ENCODE peak calls at places on chromosome 14, in seven cellular contexts. B is RWPE1; R is right lobe of liver; V is cardiac muscle cell; G is thoracic aorta; P is naive thymus-derived CD4-positive, alpha-beta T cell; L is CD8-positive, alpha-beta T cell. O is an unnamed sample.
A peak's percentile ranks its signal among the peaks of the same experiment; 100 is the strongest.

GRCh38 chr14:57486767-57487379 is 6.8 kb downstream of the CCDC198 start:
- DNase-seq in B (peak; percentile 50), L (no peak), P (peak; percentile 2), R (no peak), V (peak; percentile 58), G (no peak), O (no peak)

GRCh38 chr14:21852061-21852664 is 178.5 kb upstream of the OR4E1 start:
- DNase-seq in L (peak; percentile 61), G (no peak), V (peak; percentile 71), P (peak; percentile 78), R (peak; percentile 36), B (peak; percentile 10), O (peak; percentile 71)

GRCh38 chr14:80549141-80549540 is 337.8 kb upstream of the DIO2 start:
- DNase-seq in R (no peak), B (no peak), P (no peak), L (no peak), V (no peak), G (no peak), O (no peak)

GRCh38 chr14:53900499-53900898 is 56.1 kb downstream of the BMP4 start:
- DNase-seq in V (no peak), R (no peak), B (no peak), G (no peak), L (no peak), P (no peak), O (no peak)

GRCh38 chr14:39040529-39040928 is 62.5 kb downstream of the SEC23A start:
- DNase-seq in B (no peak), L (no peak), P (no peak), G (no peak), R (no peak), V (no peak), O (no peak)

GRCh38 chr14:56874375-56874774 is 64.1 kb upstream of the OTX2 start:
- DNase-seq in R (peak; percentile 28), L (no peak), G (no peak), B (no peak), V (peak; percentile 48), P (no peak), O (no peak)

GRCh38 chr14:21734457-21735074 is 60.9 kb upstream of the OR4E1 start:
- DNase-seq in G (no peak), V (peak; percentile 79), R (no peak), B (peak; percentile 20), L (no peak), P (peak; percentile 71), O (peak; percentile 9)

GRCh38 chr14:56094063-56094462 is 24.1 kb upstream of the PELI2 start:
- DNase-seq in R (no peak), B (no peak), G (no peak), L (no peak), V (no peak), P (no peak), O (no peak)

GRCh38 chr14:77071938-77072388 is 26.1 kb upstream of the CIPC start:
- DNase-seq in B (peak; percentile 80), G (no peak), L (no peak), V (no peak), P (no peak), R (no peak), O (no peak)

GRCh38 chr14:53180272-53181221 is 27.4 kb upstream of the DDHD1 start:
- DNase-seq in R (no peak), G (no peak), V (peak; percentile 32), B (no peak), L (no peak), P (peak; percentile 16), O (peak; percentile 33)

GRCh38 chr14:105067969-105068301 is 2.7 kb upstream of the GPR132 start:
- DNase-seq in B (no peak), V (no peak), R (peak; percentile 17), G (no peak), P (no peak), L (no peak), O (no peak)

GRCh38 chr14:102050625-102051024 is 36.2 kb downstream of the HSP90AA1 start:
- DNase-seq in P (no peak), B (no peak), L (no peak), G (no peak), R (no peak), V (no peak), O (no peak)

GRCh38 chr14:49933704-49934103 is 40.8 kb downstream of the ARF6 start:
- DNase-seq in G (no peak), R (no peak), P (no peak), V (no peak), L (no peak), B (no peak), O (no peak)

GRCh38 chr14:77031680-77032482 is 3.4 kb upstream of the IRF2BPL start:
- DNase-seq in P (no peak), B (no peak), G (no peak), L (no peak), V (no peak), R (no peak), O (no peak)

GRCh38 chr14:102910442-102910841 is 12.0 kb upstream of the AMN start:
- DNase-seq in G (no peak), B (no peak), L (no peak), V (no peak), P (no peak), R (no peak), O (no peak)

GRCh38 chr14:26841920-26842741 is 244.3 kb upstream of the NOVA1 start:
- DNase-seq in R (peak; percentile 22), V (peak; percentile 8), B (peak; percentile 64), G (no peak), P (no peak), L (no peak), O (no peak)

GRCh38 chr14:51872396-51872795 is 12.0 kb downstream of the GNG2 start:
- DNase-seq in R (no peak), L (no peak), B (no peak), V (no peak), P (no peak), G (no peak), O (no peak)

GRCh38 chr14:58918066-58918465 is 270.4 kb upstream of the DAAM1 start:
- DNase-seq in R (no peak), P (no peak), B (peak; percentile 66), L (no peak), V (no peak), G (no peak), O (no peak)

GRCh38 chr14:34872822-34873590 is 2.2 kb downstream of the BAZ1A start:
- DNase-seq in G (no peak), L (no peak), V (peak; percentile 26), R (no peak), P (no peak), B (peak; percentile 68), O (no peak)

GRCh38 chr14:99972748-99973466 is 92.3 kb upstream of the EVL start:
- DNase-seq in B (no peak), P (peak; percentile 12), L (no peak), V (no peak), G (no peak), R (no peak), O (no peak)

GRCh38 chr14:106141242-106142220 is 615.1 kb downstream of the TMEM121 start:
- DNase-seq in R (no peak), B (no peak), G (no peak), L (no peak), P (peak; percentile 31), V (no peak), O (no peak)

GRCh38 chr14:79254069-79254775 is 957.1 kb downstream of the DIO2 start:
- DNase-seq in G (no peak), L (no peak), B (no peak), R (no peak), P (no peak), V (no peak), O (no peak)

GRCh38 chr14:39102265-39102968 is 618 bp downstream of the SEC23A start:
- DNase-seq in B (peak; percentile 24), P (peak; percentile 14), R (no peak), L (peak; percentile 1), V (no peak), G (no peak), O (no peak)

GRCh38 chr14:59004012-59004411 is 184.5 kb upstream of the DAAM1 start:
- DNase-seq in P (no peak), B (no peak), R (no peak), G (no peak), L (no peak), V (peak; percentile 14), O (no peak)

GRCh38 chr14:99186956-99187690 is 84.9 kb downstream of the BCL11B start:
- DNase-seq in G (no peak), L (no peak), R (no peak), V (no peak), P (no peak), B (no peak), O (no peak)

GRCh38 chr14:81936348-81936747 is 402.7 kb upstream of the SEL1L start:
- DNase-seq in V (no peak), L (no peak), R (no peak), G (no peak), B (no peak), P (no peak), O (no peak)

GRCh38 chr14:43243168-43243567 is 1263.9 kb downstream of the FSCB start:
- DNase-seq in V (no peak), B (no peak), G (no peak), L (no peak), P (no peak), R (no peak), O (no peak)
- H3K27ac ChIP-seq in V (no peak overlapping the region), B (no peak overlapping the region), G (no peak overlapping the region), L (no peak overlapping the region), P (no peak overlapping the region), R (no peak overlapping the region), O (no peak overlapping the region)

GRCh38 chr14:90583916-90584605 is 187.2 kb downstream of the CALM1 start:
- DNase-seq in V (no peak), G (no peak), B (no peak), R (no peak), P (no peak), L (no peak), O (no peak)
- H3K27ac ChIP-seq in V (no peak overlapping the region), G (no peak overlapping the region), B (no peak overlapping the region), R (no peak overlapping the region), P (no peak overlapping the region), L (no peak overlapping the region), O (no peak overlapping the region)

GRCh38 chr14:89269404-89269803 is 147.6 kb downstream of the FOXN3 start:
- DNase-seq in B (no peak), G (no peak), R (no peak), V (no peak), L (no peak), P (no peak), O (no peak)

GRCh38 chr14:89266754-89267153 is 150.3 kb downstream of the FOXN3 start:
- DNase-seq in G (no peak), B (no peak), R (no peak), P (no peak), V (no peak), L (no peak), O (no peak)

GRCh38 chr14:89267163-89267562 is 149.9 kb downstream of the FOXN3 start:
- DNase-seq in R (no peak), G (no peak), L (no peak), P (no peak), B (no peak), V (no peak), O (no peak)

GRCh38 chr14:89268514-89268913 is 148.5 kb downstream of the FOXN3 start:
- DNase-seq in L (no peak), R (no peak), P (no peak), V (no peak), B (no peak), G (no peak), O (no peak)

GRCh38 chr14:89267656-89268055 is 149.4 kb downstream of the FOXN3 start:
- DNase-seq in L (no peak), G (no peak), V (no peak), B (no peak), P (no peak), R (no peak), O (no peak)
- H3K27ac ChIP-seq in L (no peak overlapping the region), G (peak overlapping the region; percentile 72), V (no peak overlapping the region), B (no peak overlapping the region), P (no peak overlapping the region), R (no peak overlapping the region), O (no peak overlapping the region)

GRCh38 chr14:74551903-74552371 is 58.4 kb downstream of the ISCA2 start:
- DNase-seq in P (no peak), R (no peak), V (no peak), L (no peak), G (no peak), B (no peak), O (no peak)
- H3K27ac ChIP-seq in P (no peak overlapping the region), R (no peak overlapping the region), V (no peak overlapping the region), L (no peak overlapping the region), G (peak overlapping the region; percentile 88), B (peak overlapping the region; percentile 81), O (no peak overlapping the region)

O was measured in CD8-positive, alpha-beta memory T cell.